ENCODE peak calls at places on chromosomes 3 and 15, in eight cellular contexts. K is CD4-positive, alpha-beta T cell; A is right atrium auricular region; F is spleen; L is adrenal gland; D is ovary; R is PC-9; T is substantia nigra. U is an unnamed sample.

GRCh38 chr15:85646538-85647091 is 148.1 kb downstream of the KLHL25 start:
- DNase-seq in A (no peak), K (no peak), T (no peak), F (no peak), R (no peak), D (no peak), L (no peak), U (no peak)

GRCh38 chr3:150370129-150370602 is 37.9 kb upstream of the TSC22D2 start:
- DNase-seq in F (no peak), D (no peak), L (peak), T (no peak), K (no peak), A (peak), R (peak), U (peak)

GRCh38 chr15:73694419-73694818 is 10.2 kb downstream of the CD276 start:
- DNase-seq in L (no peak), A (no peak), R (no peak), T (no peak), K (no peak), F (peak), D (no peak), U (no peak)

GRCh38 chr3:108202080-108202479 is 20.1 kb downstream of the IFT57 start:
- DNase-seq in L (peak), D (no peak), F (no peak), T (no peak), R (no peak), K (no peak), A (no peak), U (no peak)

GRCh38 chr15:58882243-58882642 is 51.2 kb downstream of the SLTM start:
- DNase-seq in A (no peak), D (no peak), K (no peak), F (no peak), L (no peak), T (no peak), R (no peak), U (no peak)

GRCh38 chr15:56349554-56349953 is 15.7 kb upstream of the TEX9 start:
- DNase-seq in T (no peak), R (no peak), A (no peak), K (no peak), L (no peak), D (no peak), F (no peak), U (no peak)

GRCh38 chr3:119659584-119660291 is 651 bp downstream of the POPDC2 start:
- DNase-seq in T (no peak), D (no peak), A (no peak), F (no peak), R (no peak), K (no peak), L (no peak), U (no peak)

GRCh38 chr3:80035021-80035420 is 267.2 kb upstream of the ROBO1 start:
- DNase-seq in F (no peak), R (no peak), L (no peak), A (no peak), D (no peak), K (no peak), T (no peak), U (no peak)

GRCh38 chr3:52495777-52496602 is 852 bp downstream of the STAB1 start:
- DNase-seq in F (no peak), R (no peak), A (peak), D (no peak), K (no peak), L (peak), T (no peak), U (no peak)

GRCh38 chr15:35161694-35162093 is 76.6 kb upstream of the NANOGP8 start:
- DNase-seq in D (no peak), F (no peak), R (no peak), A (no peak), T (no peak), K (no peak), L (no peak), U (no peak)

GRCh38 chr3:24829011-24829581 is 334.4 kb upstream of the THRB start:
- DNase-seq in T (no peak), F (peak), L (peak), D (peak), K (no peak), A (no peak), R (no peak), U (no peak)

GRCh38 chr3:110995461-110996226 is 76.0 kb upstream of the NECTIN3 start:
- DNase-seq in T (no peak), K (no peak), R (no peak), L (no peak), F (no peak), D (no peak), A (no peak), U (no peak)

GRCh38 chr15:78455749-78456148 is 17.7 kb downstream of the IREB2 start:
- DNase-seq in F (no peak), K (no peak), T (no peak), R (no peak), A (no peak), L (peak), D (no peak), U (no peak)

GRCh38 chr3:114552527-114552812 is 258.6 kb downstream of the TIGIT start:
- DNase-seq in F (no peak), T (no peak), K (no peak), R (no peak), A (no peak), D (no peak), L (no peak), U (no peak)

GRCh38 chr15:85445361-85445760 is 65.0 kb downstream of the AKAP13 start:
- DNase-seq in D (no peak), A (no peak), T (no peak), R (no peak), L (no peak), F (no peak), K (no peak), U (no peak)

GRCh38 chr3:145357453-145357852 is 803.5 kb downstream of the PLOD2 start:
- DNase-seq in F (no peak), A (no peak), R (no peak), T (no peak), D (no peak), K (no peak), L (no peak), U (no peak)

GRCh38 chr3:87260270-87260669 is 16.1 kb downstream of the POU1F1 start:
- DNase-seq in K (peak), L (peak), A (no peak), T (no peak), F (no peak), R (peak), D (no peak), U (no peak)

GRCh38 chr3:134148534-134148933 is 102.1 kb downstream of the RYK start:
- DNase-seq in L (no peak), F (no peak), R (no peak), K (no peak), A (no peak), D (no peak), T (no peak), U (no peak)

GRCh38 chr15:93035092-93035915 is 53.7 kb downstream of the RGMA start:
- DNase-seq in R (no peak), A (no peak), D (no peak), F (peak), L (no peak), K (no peak), T (no peak), U (peak)

GRCh38 chr3:194187543-194187942 is 51.6 kb downstream of the HES1 start:
- DNase-seq in F (no peak), L (no peak), D (no peak), K (no peak), R (no peak), A (no peak), T (no peak), U (no peak)
- H3K27ac ChIP-seq in F (no peak), L (no peak), D (no peak), K (no peak), R (no peak), A (no peak), T (no peak), U (no peak)

DNA sequence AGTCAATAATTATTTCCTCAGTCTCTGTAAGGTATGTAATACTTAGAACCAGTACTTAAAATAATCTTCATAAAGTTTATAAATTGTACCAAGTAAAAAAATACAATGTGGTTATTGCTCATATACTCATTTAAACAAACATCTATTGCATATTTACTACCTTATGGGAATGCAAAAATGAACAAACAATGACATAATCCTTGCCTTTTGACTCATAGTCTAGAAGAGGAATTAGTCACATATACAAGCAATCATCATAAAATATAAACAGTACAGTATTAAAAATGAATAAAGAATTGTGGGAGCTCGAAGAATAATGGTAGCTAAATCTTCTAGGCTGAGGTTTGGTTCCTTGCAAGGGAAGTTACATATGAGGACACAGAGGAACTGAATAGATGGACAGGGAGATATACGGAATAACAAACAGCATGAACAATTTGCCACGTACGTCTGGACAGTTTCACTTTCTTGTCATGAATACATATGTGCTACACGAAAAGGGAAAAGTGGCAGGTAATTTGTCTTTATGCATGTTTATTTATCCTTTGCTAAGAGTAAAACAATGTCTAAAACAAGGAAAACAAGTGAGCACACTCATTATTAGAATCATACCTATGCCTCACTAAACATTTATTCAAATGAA is 17.2 kb downstream of the IMPG2 start:
- DNase-seq in T (no peak), A (no peak), R (no peak), K (no peak), F (no peak), L (no peak), D (no peak), U (no peak)
- H3K27ac ChIP-seq in T (no peak), A (no peak), R (no peak), K (no peak), F (no peak), L (no peak), D (no peak), U (no peak)

GRCh38 chr3:184184546-184185234 is 1.3 kb upstream of the ABCF3 start:
- DNase-seq in A (no peak), L (no peak), R (no peak), D (no peak), T (no peak), F (no peak), K (no peak), U (no peak)

GRCh38 chr3:184185461-184186183 is 377 bp upstream of the ABCF3 start:
- DNase-seq in T (peak), F (peak), A (peak), R (peak), L (peak), D (peak), K (peak), U (peak)

GRCh38 chr3:184188080-184188479 is 2.1 kb downstream of the ABCF3 start:
- DNase-seq in D (no peak), L (peak), F (no peak), A (no peak), K (no peak), T (no peak), R (no peak), U (no peak)

GRCh38 chr3:184186184-184186901 is at the start of gene ABCF3:
- DNase-seq in T (no peak), K (no peak), F (no peak), R (peak), D (no peak), A (peak), L (peak), U (no peak)

DNA sequence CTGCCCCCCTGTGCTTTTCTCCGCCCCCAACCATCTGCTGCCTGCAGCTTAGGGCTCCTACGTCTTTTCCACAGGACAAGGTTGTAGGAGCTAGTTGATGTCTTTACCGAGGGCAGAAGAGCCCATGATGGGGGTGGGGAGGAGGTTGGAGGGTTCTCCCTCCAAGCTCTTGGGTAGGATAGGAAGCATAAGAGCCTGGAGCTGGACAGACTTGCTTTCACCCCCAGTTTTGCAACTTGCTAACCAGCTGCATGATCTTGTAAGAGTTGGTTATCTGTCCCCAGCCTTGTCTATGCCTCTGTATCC is 856 bp downstream of the ABCF3 start:
- DNase-seq in K (no peak), R (no peak), D (no peak), F (no peak), L (no peak), T (no peak), A (no peak), U (no peak)
- H3K27ac ChIP-seq in K (peak), R (peak), D (no peak), F (no peak), L (peak), T (peak), A (peak), U (no peak)

GRCh38 chr3:170725285-170725731 is 139.4 kb upstream of the SLC7A14 start:
- DNase-seq in A (no peak), K (no peak), T (no peak), F (no peak), L (no peak), R (no peak), D (no peak), U (no peak)

GRCh38 chr3:170728181-170728580 is 141.8 kb downstream of the RPL22L1 start:
- DNase-seq in L (no peak), D (no peak), K (no peak), T (no peak), R (no peak), F (no peak), A (no peak), U (no peak)

GRCh38 chr3:170724599-170724998 is 138.7 kb upstream of the SLC7A14 start:
- DNase-seq in A (peak), L (no peak), F (no peak), T (no peak), K (no peak), R (no peak), D (peak), U (no peak)

GRCh38 chr3:170727754-170728153 is 141.9 kb upstream of the SLC7A14 start:
- DNase-seq in K (no peak), L (no peak), F (no peak), D (no peak), T (no peak), A (no peak), R (no peak), U (no peak)

GRCh38 chr3:170726976-170727661 is 141.2 kb upstream of the SLC7A14 start:
- DNase-seq in R (peak), F (no peak), K (no peak), T (no peak), A (no peak), D (no peak), L (peak), U (no peak)
- H3K27ac ChIP-seq in R (peak), F (no peak), K (no peak), T (no peak), A (peak), D (no peak), L (no peak), U (peak)

DNA sequence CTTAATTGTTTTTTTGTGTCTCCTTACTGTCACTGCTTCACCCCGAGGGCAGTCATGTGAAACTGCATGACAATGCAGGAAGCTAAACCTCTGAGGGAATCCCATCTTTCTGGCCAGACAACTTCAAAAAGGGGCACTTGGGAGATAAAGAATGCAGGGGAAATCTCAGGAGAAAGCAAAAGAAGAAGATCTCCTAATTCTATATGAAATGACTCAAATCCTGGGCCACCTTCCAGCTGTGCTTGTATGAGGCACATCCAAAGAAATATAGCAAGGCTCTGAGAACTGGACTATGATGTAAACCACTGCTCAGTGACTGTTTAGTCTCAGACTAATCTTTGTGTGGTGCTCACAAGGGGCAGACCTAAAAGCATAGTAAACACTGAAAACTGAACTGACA is 22.6 kb upstream of the UMPS start:
- DNase-seq in A (no peak), K (no peak), L (peak), R (no peak), T (no peak), D (no peak), F (no peak), U (no peak)
- H3K27ac ChIP-seq in A (no peak), K (no peak), L (no peak), R (no peak), T (no peak), D (no peak), F (no peak), U (no peak)

U was measured in RWPE2.